ENCODE peak calls at places on chromosomes 11 and 22, in six cellular contexts. V, N, P, O, D and Z are unnamed samples.
A peak's percentile ranks its signal among the peaks of the same experiment; 100 is the strongest.

GRCh38 chr11:25961539-25961938 is 370.4 kb upstream of the ANO3 start:
- DNase-seq in P (no peak), V (no peak), O (no peak), D (no peak), N (no peak), Z (no peak)

GRCh38 chr11:35655856-35656255 is 6.7 kb upstream of the TRIM44 start:
- DNase-seq in O (no peak), P (no peak), N (no peak), D (no peak), V (no peak), Z (no peak)

GRCh38 chr22:47586038-47586437 is 823.6 kb downstream of the TBC1D22A start:
- DNase-seq in N (no peak), P (peak; percentile 24), O (no peak), V (no peak), D (no peak), Z (no peak)

GRCh38 chr22:32411388-32411787 is 659 bp downstream of the RTCB start:
- DNase-seq in N (peak; percentile 40), P (no peak), V (no peak), D (peak; percentile 21), O (no peak), Z (peak; percentile 45)

GRCh38 chr11:63567044-63567840 is 4.1 kb upstream of the PLAAT2 start:
- DNase-seq in P (no peak), D (peak; percentile 89), N (peak; percentile 88), V (no peak), O (no peak), Z (peak; percentile 93)

GRCh38 chr11:125271436-125272064 is 107.0 kb downstream of the PKNOX2 start:
- DNase-seq in O (no peak), P (no peak), V (no peak), N (no peak), D (no peak), Z (no peak)

GRCh38 chr11:58494096-58494495 is 13.8 kb downstream of the OR5B21 start:
- DNase-seq in O (no peak), P (no peak), D (no peak), N (peak; percentile 33), V (no peak), Z (peak; percentile 4)

GRCh38 chr11:17388609-17389204 is at the start of gene KCNJ11:
- DNase-seq in V (no peak), N (no peak), D (no peak), O (peak; percentile 37), P (no peak), Z (no peak)

GRCh38 chr11:130449996-130450419 is 1.6 kb downstream of the ADAMTS15 start:
- DNase-seq in N (peak; percentile 82), O (no peak), P (peak; percentile 69), D (peak; percentile 93), V (peak; percentile 71), Z (peak; percentile 77)

GRCh38 chr11:122796128-122796717 is 42.1 kb upstream of the CRTAM start:
- DNase-seq in O (peak; percentile 49), P (no peak), N (peak; percentile 36), V (peak; percentile 52), D (peak; percentile 63), Z (no peak)

GRCh38 chr22:46800102-46800857 is 37.8 kb downstream of the TBC1D22A start:
- DNase-seq in V (no peak), D (no peak), P (no peak), O (no peak), N (no peak), Z (no peak)

GRCh38 chr11:116725434-116726221 is 47.2 kb downstream of the BUD13 start:
- DNase-seq in P (no peak), O (no peak), D (peak; percentile 14), V (no peak), N (peak; percentile 44), Z (peak; percentile 2)

GRCh38 chr11:77140231-77140959 is 12.3 kb downstream of the MYO7A start:
- DNase-seq in D (peak; percentile 48), N (peak; percentile 47), V (no peak), P (no peak), O (peak; percentile 24), Z (no peak)

GRCh38 chr11:61671527-61671926 is 8.7 kb upstream of the DAGLA start:
- DNase-seq in D (no peak), N (no peak), V (no peak), P (no peak), O (peak; percentile 77), Z (no peak)

GRCh38 chr22:37032535-37033460 is 13.3 kb downstream of the MPST start:
- DNase-seq in N (peak; percentile 37), O (peak; percentile 35), V (no peak), D (peak; percentile 16), P (no peak), Z (peak; percentile 27)

GRCh38 chr11:112903310-112903709 is 57.9 kb upstream of the NCAM1 start:
- DNase-seq in P (no peak), V (peak; percentile 8), N (no peak), D (peak; percentile 45), O (no peak), Z (no peak)

GRCh38 chr22:24424001-24424900 is 3.1 kb upstream of the ADORA2A start:
- DNase-seq in P (no peak), D (peak; percentile 40), O (no peak), V (no peak), N (no peak), Z (no peak)

GRCh38 chr22:27472975-27473374 is 328.6 kb downstream of the MN1 start:
- DNase-seq in D (no peak), P (no peak), V (no peak), O (no peak), N (no peak), Z (no peak)

GRCh38 chr11:69307421-69307820 is 13.5 kb downstream of the MYEOV start:
- DNase-seq in N (no peak), D (no peak), O (no peak), P (no peak), V (no peak), Z (no peak)

GRCh38 chr22:45602824-45603301 is 68.8 kb upstream of the ATXN10 start:
- DNase-seq in N (no peak), D (peak; percentile 46), P (peak; percentile 91), V (no peak), O (no peak), Z (peak; percentile 45)